ENCODE peak calls at places on chromosomes 2 and 18, in eight cellular contexts. One of them, this sample, is unnamed.

GRCh38 chr2:219247678-219248642 is 2.7 kb downstream of the STK16 start:
- DNase-seq in sigmoid colon: no peak
- DNase-seq in stomach: peak
- DNase-seq in fibroblast of the aortic adventitia: no peak
- DNase-seq in bronchial epithelial cell: no peak
- DNase-seq in hepatocyte: no peak
- DNase-seq in suprapubic skin: no peak
- DNase-seq in lower leg skin: no peak
- DNase-seq in this sample: no peak

GRCh38 chr2:169320561-169320960 is 41.8 kb downstream of the LRP2 start:
- DNase-seq in bronchial epithelial cell: no peak
- DNase-seq in fibroblast of the aortic adventitia: no peak
- DNase-seq in stomach: no peak
- DNase-seq in sigmoid colon: no peak
- DNase-seq in suprapubic skin: no peak
- DNase-seq in hepatocyte: no peak
- DNase-seq in lower leg skin: no peak
- DNase-seq in this sample: no peak

GRCh38 chr2:175855794-175856453 is 146.1 kb downstream of the LNPK start:
- DNase-seq in hepatocyte: no peak
- DNase-seq in lower leg skin: no peak
- DNase-seq in bronchial epithelial cell: peak
- DNase-seq in sigmoid colon: peak
- DNase-seq in stomach: no peak
- DNase-seq in fibroblast of the aortic adventitia: peak
- DNase-seq in suprapubic skin: no peak
- DNase-seq in this sample: no peak

GRCh38 chr2:62197017-62197586 is 1.2 kb downstream of the B3GNT2 start:
- DNase-seq in stomach: no peak
- DNase-seq in hepatocyte: peak
- DNase-seq in sigmoid colon: no peak
- DNase-seq in fibroblast of the aortic adventitia: no peak
- DNase-seq in suprapubic skin: no peak
- DNase-seq in bronchial epithelial cell: no peak
- DNase-seq in lower leg skin: no peak
- DNase-seq in this sample: no peak

GRCh38 chr2:147031897-147032296 is 812.9 kb upstream of the ACVR2A start:
- DNase-seq in sigmoid colon: no peak
- DNase-seq in lower leg skin: no peak
- DNase-seq in suprapubic skin: no peak
- DNase-seq in stomach: no peak
- DNase-seq in fibroblast of the aortic adventitia: no peak
- DNase-seq in bronchial epithelial cell: no peak
- DNase-seq in hepatocyte: no peak
- DNase-seq in this sample: no peak

GRCh38 chr2:122531803-122532344 is 776.4 kb downstream of the TSN start:
- DNase-seq in fibroblast of the aortic adventitia: no peak
- DNase-seq in stomach: no peak
- DNase-seq in sigmoid colon: no peak
- DNase-seq in bronchial epithelial cell: no peak
- DNase-seq in lower leg skin: no peak
- DNase-seq in suprapubic skin: no peak
- DNase-seq in hepatocyte: no peak
- DNase-seq in this sample: peak

GRCh38 chr2:230668939-230669303 is 43.7 kb upstream of the CAB39 start:
- DNase-seq in sigmoid colon: no peak
- DNase-seq in stomach: no peak
- DNase-seq in bronchial epithelial cell: no peak
- DNase-seq in hepatocyte: no peak
- DNase-seq in suprapubic skin: no peak
- DNase-seq in fibroblast of the aortic adventitia: no peak
- DNase-seq in lower leg skin: no peak
- DNase-seq in this sample: no peak

GRCh38 chr2:64807417-64807816 is 153.7 kb upstream of the SERTAD2 start:
- DNase-seq in fibroblast of the aortic adventitia: peak
- DNase-seq in stomach: no peak
- DNase-seq in bronchial epithelial cell: peak
- DNase-seq in hepatocyte: peak
- DNase-seq in sigmoid colon: no peak
- DNase-seq in suprapubic skin: no peak
- DNase-seq in lower leg skin: peak
- DNase-seq in this sample: peak

GRCh38 chr2:219987830-219988229 is 360.4 kb downstream of the SLC4A3 start:
- DNase-seq in suprapubic skin: no peak
- DNase-seq in sigmoid colon: no peak
- DNase-seq in hepatocyte: peak
- DNase-seq in bronchial epithelial cell: peak
- DNase-seq in fibroblast of the aortic adventitia: peak
- DNase-seq in stomach: no peak
- DNase-seq in lower leg skin: peak
- DNase-seq in this sample: peak

GRCh38 chr2:33207336-33207735 is 260.6 kb downstream of the LTBP1 start:
- DNase-seq in stomach: no peak
- DNase-seq in fibroblast of the aortic adventitia: peak
- DNase-seq in sigmoid colon: no peak
- DNase-seq in bronchial epithelial cell: no peak
- DNase-seq in lower leg skin: no peak
- DNase-seq in suprapubic skin: no peak
- DNase-seq in hepatocyte: no peak
- DNase-seq in this sample: no peak

GRCh38 chr2:48209214-48209885 is 303.1 kb upstream of the FBXO11 start:
- DNase-seq in hepatocyte: no peak
- DNase-seq in suprapubic skin: no peak
- DNase-seq in sigmoid colon: no peak
- DNase-seq in bronchial epithelial cell: peak
- DNase-seq in lower leg skin: peak
- DNase-seq in stomach: no peak
- DNase-seq in fibroblast of the aortic adventitia: peak
- DNase-seq in this sample: peak

GRCh38 chr2:112767693-112768380 is 3.4 kb upstream of the CKAP2L start:
- DNase-seq in sigmoid colon: no peak
- DNase-seq in bronchial epithelial cell: no peak
- DNase-seq in suprapubic skin: no peak
- DNase-seq in stomach: no peak
- DNase-seq in hepatocyte: no peak
- DNase-seq in lower leg skin: no peak
- DNase-seq in fibroblast of the aortic adventitia: no peak
- DNase-seq in this sample: no peak

GRCh38 chr2:84924173-84925106 is 19.0 kb downstream of the TMSB10 start:
- DNase-seq in hepatocyte: no peak
- DNase-seq in lower leg skin: peak
- DNase-seq in suprapubic skin: peak
- DNase-seq in stomach: peak
- DNase-seq in sigmoid colon: peak
- DNase-seq in bronchial epithelial cell: peak
- DNase-seq in fibroblast of the aortic adventitia: peak
- DNase-seq in this sample: peak

GRCh38 chr2:54808642-54809041 is 85.2 kb downstream of the EML6 start:
- DNase-seq in fibroblast of the aortic adventitia: no peak
- DNase-seq in suprapubic skin: no peak
- DNase-seq in hepatocyte: no peak
- DNase-seq in sigmoid colon: no peak
- DNase-seq in stomach: no peak
- DNase-seq in bronchial epithelial cell: no peak
- DNase-seq in lower leg skin: no peak
- DNase-seq in this sample: no peak

GRCh38 chr18:3624818-3625716 is 175.1 kb downstream of the TGIF1 start:
- DNase-seq in suprapubic skin: no peak
- DNase-seq in lower leg skin: no peak
- DNase-seq in sigmoid colon: peak
- DNase-seq in fibroblast of the aortic adventitia: peak
- DNase-seq in bronchial epithelial cell: peak
- DNase-seq in stomach: peak
- DNase-seq in hepatocyte: peak
- DNase-seq in this sample: peak

GRCh38 chr2:45259144-45259543 is 249.9 kb upstream of the SIX2 start:
- DNase-seq in hepatocyte: no peak
- DNase-seq in sigmoid colon: no peak
- DNase-seq in fibroblast of the aortic adventitia: no peak
- DNase-seq in lower leg skin: no peak
- DNase-seq in bronchial epithelial cell: peak
- DNase-seq in suprapubic skin: no peak
- DNase-seq in stomach: peak
- DNase-seq in this sample: no peak

GRCh38 chr18:9737814-9738160 is 29.7 kb downstream of the RAB31 start:
- DNase-seq in sigmoid colon: no peak
- DNase-seq in fibroblast of the aortic adventitia: no peak
- DNase-seq in hepatocyte: peak
- DNase-seq in lower leg skin: no peak
- DNase-seq in bronchial epithelial cell: no peak
- DNase-seq in suprapubic skin: no peak
- DNase-seq in stomach: no peak
- DNase-seq in this sample: no peak

GRCh38 chr2:62456721-62457539 is 49.1 kb downstream of the TMEM17 start:
- DNase-seq in suprapubic skin: peak
- DNase-seq in stomach: peak
- DNase-seq in lower leg skin: no peak
- DNase-seq in hepatocyte: peak
- DNase-seq in sigmoid colon: peak
- DNase-seq in bronchial epithelial cell: peak
- DNase-seq in fibroblast of the aortic adventitia: peak
- DNase-seq in this sample: peak

GRCh38 chr2:114008720-114009119 is 118.8 kb downstream of the ACTR3 start:
- DNase-seq in stomach: no peak
- DNase-seq in lower leg skin: no peak
- DNase-seq in sigmoid colon: no peak
- DNase-seq in fibroblast of the aortic adventitia: no peak
- DNase-seq in suprapubic skin: no peak
- DNase-seq in hepatocyte: no peak
- DNase-seq in bronchial epithelial cell: no peak
- DNase-seq in this sample: no peak

DNA sequence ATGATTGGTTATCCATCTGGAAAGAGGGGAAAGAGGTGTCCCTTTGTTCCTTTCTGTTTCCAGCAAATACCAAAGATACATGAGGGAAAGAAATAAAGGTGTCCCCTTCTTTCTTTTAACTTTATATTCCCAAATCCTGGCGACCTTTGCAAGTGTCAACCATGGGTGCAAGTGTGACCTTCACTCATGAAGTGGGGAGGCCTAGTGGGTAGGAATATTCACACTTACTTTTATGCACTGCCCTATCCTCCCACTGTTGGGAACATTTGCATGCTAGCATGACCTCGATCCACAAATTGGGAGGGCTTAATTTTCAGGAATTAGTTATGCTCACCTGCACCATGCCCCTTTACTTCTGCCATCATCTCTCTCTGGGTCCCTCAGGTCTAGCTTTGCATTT is 70.2 kb upstream of the ZNF804A start:
- DNase-seq in lower leg skin: no peak
- DNase-seq in sigmoid colon: no peak
- DNase-seq in suprapubic skin: no peak
- DNase-seq in hepatocyte: no peak
- DNase-seq in bronchial epithelial cell: no peak
- DNase-seq in fibroblast of the aortic adventitia: no peak
- DNase-seq in stomach: no peak
- DNase-seq in this sample: no peak
- H3K4me3 ChIP-seq in lower leg skin: no peak
- H3K4me3 ChIP-seq in sigmoid colon: no peak
- H3K4me3 ChIP-seq in suprapubic skin: no peak
- H3K4me3 ChIP-seq in hepatocyte: no peak
- H3K4me3 ChIP-seq in bronchial epithelial cell: no peak
- H3K4me3 ChIP-seq in fibroblast of the aortic adventitia: no peak
- H3K4me3 ChIP-seq in stomach: no peak
- H3K4me3 ChIP-seq in this sample: no peak

DNA sequence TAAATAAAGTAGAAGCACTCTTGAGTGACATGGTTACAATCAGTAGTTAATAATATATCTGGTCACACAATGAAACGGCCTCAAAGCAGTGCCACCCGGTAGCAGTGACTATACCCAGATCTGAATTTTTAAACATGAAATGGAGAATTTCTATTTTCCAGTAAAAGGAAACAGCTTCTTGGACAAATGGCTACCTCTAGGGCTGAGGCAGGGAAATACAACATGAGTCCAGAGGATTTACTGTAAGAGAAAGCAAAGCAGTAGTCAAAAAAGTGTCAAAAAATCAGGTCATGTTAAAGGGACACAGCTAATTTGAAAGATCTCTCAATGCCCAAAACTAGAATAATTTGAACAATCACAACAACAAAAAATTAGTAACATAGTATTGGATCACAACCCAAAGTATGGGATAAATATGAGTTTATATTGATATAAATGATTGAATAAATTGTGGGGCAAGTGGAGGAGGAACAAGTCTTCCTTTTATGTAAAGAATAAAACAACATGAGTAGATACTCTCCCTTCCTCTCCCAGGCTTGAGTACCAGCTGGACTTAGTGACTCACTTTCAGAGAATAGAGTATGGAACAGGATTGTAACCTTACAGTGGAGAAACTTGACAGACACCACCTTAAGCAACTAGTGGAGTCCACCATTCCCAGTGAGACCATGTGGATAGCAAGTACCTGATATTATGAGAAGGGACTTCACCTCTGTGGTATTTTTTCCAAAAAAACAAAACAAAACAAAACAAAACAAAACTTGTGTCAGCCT is 180.8 kb downstream of the MBD2 start:
- DNase-seq in suprapubic skin: no peak
- DNase-seq in hepatocyte: no peak
- DNase-seq in fibroblast of the aortic adventitia: peak
- DNase-seq in bronchial epithelial cell: peak
- DNase-seq in sigmoid colon: no peak
- DNase-seq in lower leg skin: no peak
- DNase-seq in stomach: no peak
- DNase-seq in this sample: peak
- TF ChIP-seq CTCF in suprapubic skin: no peak
- TF ChIP-seq CTCF in hepatocyte: peak
- TF ChIP-seq CTCF in fibroblast of the aortic adventitia: peak
- TF ChIP-seq CTCF in bronchial epithelial cell: peak
- TF ChIP-seq CTCF in sigmoid colon: no peak
- TF ChIP-seq CTCF in lower leg skin: no peak
- TF ChIP-seq CTCF in stomach: no peak
- TF ChIP-seq CTCF in this sample: peak

GRCh38 chr2:201858267-201858666 is 51.9 kb downstream of the CDK15 start:
- DNase-seq in hepatocyte: no peak
- DNase-seq in fibroblast of the aortic adventitia: no peak
- DNase-seq in lower leg skin: no peak
- DNase-seq in sigmoid colon: no peak
- DNase-seq in stomach: no peak
- DNase-seq in suprapubic skin: no peak
- DNase-seq in bronchial epithelial cell: no peak
- DNase-seq in this sample: no peak
- H3K4me3 ChIP-seq in hepatocyte: no peak
- H3K4me3 ChIP-seq in fibroblast of the aortic adventitia: no peak
- H3K4me3 ChIP-seq in lower leg skin: no peak
- H3K4me3 ChIP-seq in sigmoid colon: no peak
- H3K4me3 ChIP-seq in stomach: no peak
- H3K4me3 ChIP-seq in suprapubic skin: no peak
- H3K4me3 ChIP-seq in bronchial epithelial cell: no peak
- H3K4me3 ChIP-seq in this sample: no peak

DNA sequence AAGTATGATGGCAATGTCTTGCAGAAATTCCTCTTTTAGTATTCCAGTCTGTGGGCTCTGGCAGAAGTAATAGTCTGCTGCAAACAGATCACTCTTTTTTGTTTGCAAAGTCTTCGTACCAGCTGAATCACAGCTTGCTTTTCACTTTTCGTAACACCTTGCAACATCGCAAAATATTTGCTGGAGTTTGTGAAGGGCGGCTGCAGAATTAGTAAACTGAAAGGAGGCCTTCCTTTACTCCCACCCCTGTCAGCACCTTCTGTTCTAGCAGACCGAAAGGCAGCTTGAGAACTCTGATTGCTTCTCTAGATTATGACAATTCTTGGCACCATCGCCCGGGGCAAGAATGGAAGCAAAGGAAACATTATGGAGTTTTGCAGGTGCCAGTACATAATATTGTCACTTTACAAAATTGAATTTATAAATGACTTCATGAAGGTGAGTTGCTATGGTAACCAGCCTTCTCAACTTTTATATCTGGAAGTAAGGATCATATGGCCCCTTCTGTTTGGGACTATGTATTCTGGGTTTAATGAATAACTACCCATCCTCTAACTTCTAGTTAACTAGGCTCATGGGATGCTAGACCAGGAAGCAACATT is 168.9 kb downstream of the TMEM247 start:
- DNase-seq in fibroblast of the aortic adventitia: no peak
- DNase-seq in lower leg skin: no peak
- DNase-seq in bronchial epithelial cell: peak
- DNase-seq in sigmoid colon: no peak
- DNase-seq in suprapubic skin: no peak
- DNase-seq in hepatocyte: peak
- DNase-seq in stomach: peak
- DNase-seq in this sample: peak
- TF ChIP-seq CTCF in fibroblast of the aortic adventitia: no peak
- TF ChIP-seq CTCF in lower leg skin: no peak
- TF ChIP-seq CTCF in bronchial epithelial cell: no peak
- TF ChIP-seq CTCF in sigmoid colon: no peak
- TF ChIP-seq CTCF in suprapubic skin: no peak
- TF ChIP-seq CTCF in hepatocyte: no peak
- TF ChIP-seq CTCF in stomach: no peak
- TF ChIP-seq CTCF in this sample: no peak

This sample was measured in cardiac fibroblast.